ENCODE peak calls at places on chromosomes 11 and 22, in five cellular contexts. Q, V, R, L and F are unnamed samples.
A peak's percentile ranks its signal among the peaks of the same experiment; 100 is the strongest.

GRCh38 chr11:16082532-16083055 is 273.8 kb downstream of the SOX6 start:
- DNase-seq in R (no peak), L (no peak), V (no peak), Q (no peak), F (no peak)

GRCh38 chr11:16153951-16154350 is 202.4 kb downstream of the SOX6 start:
- DNase-seq in Q (no peak), V (no peak), R (no peak), L (no peak), F (no peak)

GRCh38 chr11:35061516-35062440 is 77.2 kb upstream of the CD44 start:
- DNase-seq in R (no peak), L (no peak), V (no peak), Q (no peak), F (no peak)

GRCh38 chr22:46052331-46052771 is 75.4 kb upstream of the WNT7B start:
- DNase-seq in R (no peak), L (peak; percentile 14), V (peak; percentile 72), Q (peak; percentile 77), F (peak; percentile 26)

GRCh38 chr22:23284504-23285033 is 104.3 kb downstream of the BCR start:
- DNase-seq in V (no peak), L (no peak), Q (no peak), R (no peak), F (no peak)

GRCh38 chr11:32891657-32892354 is 805 bp upstream of the QSER1 start:
- DNase-seq in Q (no peak), L (no peak), R (no peak), V (no peak), F (no peak)

GRCh38 chr11:116556483-116556882 is 216.3 kb downstream of the BUD13 start:
- DNase-seq in Q (no peak), L (no peak), R (no peak), V (no peak), F (no peak)

GRCh38 chr11:43359432-43359818 is 705 bp downstream of the TTC17 start:
- DNase-seq in V (no peak), R (no peak), L (peak; percentile 30), Q (no peak), F (no peak)

GRCh38 chr11:65859134-65859811 is 960 bp upstream of the MUS81 start:
- DNase-seq in Q (peak; percentile 100), R (peak; percentile 95), V (peak; percentile 100), L (peak; percentile 99), F (peak; percentile 99)

GRCh38 chr11:6357222-6357621 is 33.1 kb upstream of the SMPD1 start:
- DNase-seq in Q (no peak), R (peak; percentile 22), V (peak; percentile 88), L (peak; percentile 24), F (no peak)

GRCh38 chr11:95863486-95864140 is 60.3 kb downstream of the MTMR2 start:
- DNase-seq in V (no peak), Q (no peak), L (no peak), R (no peak), F (no peak)

GRCh38 chr11:103078710-103079109 is 13.2 kb downstream of the DCUN1D5 start:
- DNase-seq in V (no peak), Q (no peak), L (no peak), R (no peak), F (no peak)

GRCh38 chr11:42462558-42463310 is 849.1 kb upstream of the API5 start:
- DNase-seq in V (no peak), L (no peak), Q (no peak), R (no peak), F (no peak)

GRCh38 chr11:123246749-123247497 is 51.9 kb upstream of the CLMP start:
- DNase-seq in R (peak; percentile 55), Q (peak; percentile 93), V (peak; percentile 91), L (peak; percentile 85), F (peak; percentile 83)

DNA sequence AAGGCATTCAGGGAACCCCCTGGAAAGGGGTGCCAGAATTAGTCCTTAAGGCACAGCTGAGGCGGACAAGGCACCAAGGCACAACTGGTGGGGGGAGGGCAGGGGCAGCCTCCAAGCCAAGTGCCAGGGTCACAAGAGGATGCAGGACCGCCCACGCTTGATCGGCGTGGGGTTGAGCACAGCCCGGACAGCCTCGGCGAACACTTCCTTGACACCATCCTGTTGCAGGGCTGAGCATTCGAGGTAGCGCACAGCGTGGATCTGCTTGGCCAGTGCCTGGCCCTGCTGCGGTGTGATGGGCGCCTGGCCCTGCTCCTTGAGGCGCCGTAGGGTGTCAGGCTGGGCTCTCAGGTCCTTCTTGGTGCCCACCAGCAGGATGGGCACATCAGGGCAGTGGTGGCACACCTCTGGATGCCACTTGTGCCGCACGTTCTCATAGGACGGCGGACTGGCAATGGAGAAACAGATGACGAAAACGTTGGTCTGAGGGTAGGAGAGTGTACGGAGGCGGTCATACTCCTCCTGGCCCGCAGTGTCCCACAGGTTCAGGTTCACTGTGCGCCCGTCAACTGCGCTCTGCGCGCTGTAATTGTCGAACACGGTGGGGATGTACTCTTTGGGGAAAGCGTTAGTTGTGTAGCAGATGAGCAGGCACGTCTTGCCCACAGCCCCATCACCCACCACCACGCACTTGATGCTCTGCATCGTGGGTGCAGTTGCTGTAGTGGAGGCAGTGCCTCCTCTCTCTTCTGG is 13.1 kb downstream of the RHOG start:
- DNase-seq in L (no peak), Q (no peak), V (no peak), R (no peak), F (no peak)
- TF ChIP-seq POLR2AphosphoS5 in L (no peak), Q (peak; percentile 45), V (no peak), R (peak; percentile 7), F (no peak)

GRCh38 chr22:17162731-17163130 is 3.7 kb upstream of the HDHD5 start:
- DNase-seq in L (no peak), R (no peak), Q (no peak), V (no peak), F (no peak)
- H3K4me1 ChIP-seq in L (peaks cover 8% of the 10 kb centered on the region), R (peaks cover 22% of the 10 kb centered on the region), Q (peaks cover 15% of the 10 kb centered on the region), V (peaks cover 22% of the 10 kb centered on the region), F (peaks cover 22% of the 10 kb centered on the region)

GRCh38 chr11:3035333-3035732 is 21.9 kb downstream of the CARS1 start:
- DNase-seq in R (no peak), Q (no peak), L (no peak), V (no peak), F (no peak)
- H3K36me3 ChIP-seq in R (peaks cover 38% of the 10 kb centered on the region), Q (peaks cover 91% of the 10 kb centered on the region), L (peaks cover 35% of the 10 kb centered on the region), V (peaks cover 59% of the 10 kb centered on the region), F (peaks cover 98% of the 10 kb centered on the region)

GRCh38 chr11:14262271-14262846 is 96.6 kb downstream of the RRAS2 start:
- DNase-seq in L (no peak), V (no peak), Q (no peak), R (no peak), F (no peak)

GRCh38 chr11:14261094-14261493 is 97.9 kb downstream of the RRAS2 start:
- DNase-seq in Q (no peak), V (no peak), R (no peak), L (no peak), F (no peak)

GRCh38 chr11:14258177-14258935 is 100.6 kb downstream of the RRAS2 start:
- DNase-seq in L (peak; percentile 60), V (no peak), R (peak; percentile 26), Q (no peak), F (no peak)

GRCh38 chr11:14259186-14259784 is 99.7 kb downstream of the RRAS2 start:
- DNase-seq in R (no peak), L (no peak), Q (no peak), V (no peak), F (no peak)

GRCh38 chr11:14259870-14260269 is 99.1 kb downstream of the RRAS2 start:
- DNase-seq in L (peak; percentile 41), R (no peak), V (no peak), Q (no peak), F (no peak)
- TF ChIP-seq POLR2AphosphoS5 in L (no peak), R (no peak), V (no peak), Q (no peak), F (no peak)

GRCh38 chr22:29267462-29267857 is 321 bp downstream of the RHBDD3 start:
- DNase-seq in L (no peak), V (no peak), Q (no peak), R (no peak), F (no peak)

GRCh38 chr22:29267858-29268510 is at the start of the genes EWSR1 and RHBDD3:
- DNase-seq in R (peak; percentile 94), V (peak; percentile 98), L (peak; percentile 96), Q (peak; percentile 97), F (peak; percentile 96)

GRCh38 chr22:29266564-29267461 is 968 bp downstream of the RHBDD3 start:
- DNase-seq in R (no peak), V (no peak), L (no peak), Q (peak; percentile 79), F (no peak)

GRCh38 chr22:29265306-29265705 is 2.5 kb downstream of the RHBDD3 start:
- DNase-seq in Q (peak; percentile 75), L (no peak), V (no peak), R (no peak), F (no peak)

DNA sequence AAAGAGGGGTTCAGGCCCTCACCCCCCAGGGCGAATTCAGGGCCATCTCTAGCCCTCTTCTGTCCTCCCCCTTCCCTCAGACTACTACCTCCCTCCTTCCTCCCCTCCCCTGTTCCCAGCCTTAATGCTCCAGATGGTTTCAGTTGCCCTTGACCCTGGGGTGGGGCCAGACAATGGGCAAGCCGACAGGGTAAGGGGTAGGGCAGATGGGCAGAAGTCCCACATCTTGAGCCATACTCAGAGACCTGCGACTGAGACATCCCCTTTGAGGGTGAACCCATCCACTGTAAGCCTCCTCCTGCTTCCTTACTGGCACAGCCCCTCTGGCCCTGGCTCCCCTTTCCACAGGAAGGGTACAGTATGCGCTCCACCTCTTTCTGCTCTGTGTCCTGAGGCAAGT is 1.9 kb downstream of the RHBDD3 start:
- DNase-seq in V (no peak), R (no peak), L (no peak), Q (no peak), F (no peak)
- H3K4me1 ChIP-seq in V (peaks cover 39% of the 10 kb centered on the region), R (peaks cover 31% of the 10 kb centered on the region), L (peaks cover 9% of the 10 kb centered on the region), Q (peaks cover 32% of the 10 kb centered on the region), F (peaks cover 40% of the 10 kb centered on the region)

DNA sequence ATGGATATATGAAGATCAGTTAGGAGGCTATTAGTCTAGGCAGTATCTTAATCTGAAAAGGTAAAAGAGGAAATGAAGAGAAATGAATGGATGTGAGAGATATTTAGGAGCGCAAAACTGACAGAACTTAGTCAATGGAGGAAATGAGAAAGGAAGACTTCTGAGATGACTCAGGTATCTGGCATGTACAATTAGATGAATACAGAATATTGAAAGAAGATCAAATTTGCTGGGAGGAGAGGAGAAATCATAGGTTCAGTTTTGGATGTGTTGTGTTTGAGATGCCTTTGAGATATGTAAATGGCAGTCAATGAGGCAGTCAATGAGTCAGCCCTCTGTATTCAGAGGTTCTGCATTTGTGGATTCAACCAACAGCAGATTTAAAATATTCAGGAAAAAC is 42.8 kb upstream of the GAB2 start:
- DNase-seq in Q (no peak), L (no peak), R (no peak), V (no peak), F (no peak)
- H3K36me3 ChIP-seq in Q (peaks cover 79% of the 10 kb centered on the region), L (no peaks in the 10 kb centered on the region), R (peaks cover 18% of the 10 kb centered on the region), V (peaks cover 8% of the 10 kb centered on the region), F (peaks cover 3% of the 10 kb centered on the region)